ENCODE peak calls at places on chromosomes 2 and 18, in ten cellular contexts. H is substantia nigra, I is osteoblast, F is heart left ventricle, O is psoas muscle, B is fibroblast of lung, R is small intestine, L is brain microvascular endothelial cell, N is right cardiac atrium, X is uterus. A is an unnamed sample.

GRCh38 chr2:218000137-218000536 is 2.7 kb downstream of the TNS1 start:
- DNase-seq in H (no peak), I (peak; percentile 98), F (no peak), O (peak; percentile 67), B (peak; percentile 86), R (no peak), L (peak; percentile 29), N (peak; percentile 71), X (peak; percentile 55), A (no peak)

GRCh38 chr2:5782103-5782502 is 89.9 kb downstream of the SOX11 start:
- DNase-seq in H (no peak), I (no peak), F (no peak), O (no peak), B (peak; percentile 55), R (no peak), L (no peak), N (no peak), X (no peak), A (no peak)

GRCh38 chr2:154762638-154763037 is 64.1 kb downstream of the KCNJ3 start:
- DNase-seq in H (no peak), I (no peak), F (no peak), O (no peak), B (no peak), R (no peak), L (no peak), N (no peak), X (no peak), A (no peak)

GRCh38 chr18:13353424-13353823 is 134.9 kb downstream of the LDLRAD4 start:
- DNase-seq in H (no peak), I (no peak), F (no peak), O (no peak), B (no peak), R (no peak), L (no peak), N (no peak), X (no peak), A (no peak)

GRCh38 chr2:150464270-150464669 is 23.2 kb downstream of the RND3 start:
- DNase-seq in H (no peak), I (no peak), F (no peak), O (no peak), B (no peak), R (no peak), L (no peak), N (no peak), X (no peak), A (no peak)

GRCh38 chr2:74149249-74149530 is 1.5 kb upstream of the BOLA3 start:
- DNase-seq in H (no peak), I (no peak), F (no peak), O (no peak), B (no peak), R (no peak), L (no peak), N (no peak), X (no peak), A (no peak)

GRCh38 chr18:35688757-35689156 is 107.2 kb downstream of the GALNT1 start:
- DNase-seq in H (no peak), I (no peak), F (no peak), O (no peak), B (no peak), R (no peak), L (no peak), N (no peak), X (no peak), A (no peak)

GRCh38 chr18:2547477-2548087 is 23.7 kb downstream of the METTL4 start:
- DNase-seq in H (no peak), I (peak; percentile 48), F (no peak), O (no peak), B (peak; percentile 73), R (peak; percentile 37), L (peak; percentile 14), N (no peak), X (no peak), A (no peak)

GRCh38 chr2:26506279-26506678 is 28.4 kb upstream of the OTOF start:
- DNase-seq in H (no peak), I (no peak), F (no peak), O (no peak), B (no peak), R (no peak), L (no peak), N (no peak), X (no peak), A (no peak)

GRCh38 chr2:26509141-26509540 is 31.2 kb upstream of the OTOF start:
- DNase-seq in H (no peak), I (no peak), F (no peak), O (no peak), B (no peak), R (no peak), L (no peak), N (no peak), X (no peak), A (peak; percentile 65)

GRCh38 chr2:26500406-26500805 is 22.5 kb upstream of the OTOF start:
- DNase-seq in H (no peak), I (no peak), F (no peak), O (no peak), B (no peak), R (no peak), L (no peak), N (no peak), X (no peak), A (no peak)

GRCh38 chr2:26504002-26504401 is 26.1 kb upstream of the OTOF start:
- DNase-seq in H (no peak), I (no peak), F (peak; percentile 17), O (no peak), B (no peak), R (no peak), L (no peak), N (no peak), X (no peak), A (no peak)

DNA sequence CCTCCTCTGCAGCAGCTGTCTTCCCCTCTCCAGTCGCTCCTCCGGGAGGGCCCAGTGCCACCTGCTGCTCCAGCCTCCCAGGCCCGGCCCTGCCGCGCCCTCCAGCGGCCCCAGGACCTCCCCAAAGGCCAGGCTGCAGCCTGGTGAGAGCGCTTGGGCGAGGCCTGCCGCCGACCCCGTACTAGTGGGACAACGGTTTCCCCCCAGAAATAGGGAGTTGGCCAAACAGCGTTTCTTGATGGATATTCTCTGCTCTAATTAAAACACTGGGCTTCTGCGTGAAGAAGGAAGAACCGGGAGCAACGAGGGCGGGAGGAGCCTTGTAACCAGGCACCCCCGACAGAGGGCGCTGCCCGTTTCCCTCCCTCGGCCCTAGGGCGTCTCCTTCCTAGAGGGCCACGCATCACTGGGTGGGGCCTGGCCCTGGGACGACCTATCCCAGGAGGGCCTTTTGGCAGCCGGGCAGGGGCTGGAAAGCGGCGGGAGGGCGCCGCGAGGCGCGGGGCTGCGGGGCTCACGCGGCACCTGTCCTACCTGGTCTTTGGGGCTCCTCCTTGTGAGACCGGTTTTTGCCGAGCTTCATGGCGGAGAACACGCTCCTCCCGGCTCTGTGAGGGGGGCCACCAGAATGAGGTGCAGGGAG is 25.4 kb upstream of the OTOF start:
- DNase-seq in H (no peak), I (peak; percentile 97), F (peak; percentile 71), O (peak; percentile 71), B (peak; percentile 42), R (peak; percentile 78), L (peak; percentile 23), N (peak; percentile 89), X (peak; percentile 39), A (peak; percentile 23)
- H3K27ac ChIP-seq in H (no peak overlapping the region), I (no peak overlapping the region), F (no peak overlapping the region), O (no peak overlapping the region), B (no peak overlapping the region), R (no peak overlapping the region), L (no peak overlapping the region), N (no peak overlapping the region), X (no peak overlapping the region), A (no peak overlapping the region)

GRCh38 chr2:101080214-101081068 is 70.7 kb downstream of the TBC1D8 start:
- DNase-seq in H (no peak), I (peak; percentile 14), F (no peak), O (peak; percentile 30), B (no peak), R (peak; percentile 97), L (no peak), N (no peak), X (no peak), A (no peak)

GRCh38 chr2:101083613-101084012 is 67.6 kb downstream of the TBC1D8 start:
- DNase-seq in H (no peak), I (no peak), F (no peak), O (no peak), B (no peak), R (peak; percentile 84), L (no peak), N (no peak), X (no peak), A (no peak)

GRCh38 chr2:101081508-101081907 is 69.7 kb downstream of the TBC1D8 start:
- DNase-seq in H (no peak), I (peak; percentile 27), F (no peak), O (no peak), B (no peak), R (peak; percentile 68), L (no peak), N (no peak), X (no peak), A (no peak)

GRCh38 chr2:101087638-101088037 is 63.5 kb downstream of the TBC1D8 start:
- DNase-seq in H (no peak), I (peak; percentile 85), F (no peak), O (no peak), B (no peak), R (no peak), L (no peak), N (no peak), X (no peak), A (no peak)

DNA sequence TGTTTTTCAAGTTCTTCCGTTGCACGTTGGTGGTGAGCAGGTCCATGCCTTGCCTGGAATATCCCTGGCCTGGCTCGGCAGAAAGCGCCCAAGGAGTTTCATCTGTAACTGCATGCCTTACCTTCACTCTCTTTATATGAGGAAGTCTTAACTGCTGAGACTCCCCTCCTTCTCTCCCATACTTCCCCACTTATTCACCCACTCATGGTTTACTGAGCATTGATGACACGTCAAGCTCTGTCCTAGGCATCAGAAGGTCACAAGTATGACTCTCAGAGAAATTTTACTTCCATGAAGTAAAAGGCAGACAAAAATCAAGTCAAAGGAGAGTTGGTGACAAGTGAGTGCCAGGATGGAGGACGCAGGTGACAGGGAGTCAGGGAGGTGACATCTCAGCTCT is 68.2 kb downstream of the TBC1D8 start:
- DNase-seq in H (no peak), I (peak; percentile 19), F (no peak), O (no peak), B (no peak), R (no peak), L (no peak), N (no peak), X (no peak), A (no peak)
- H3K27ac ChIP-seq in H (no peak overlapping the region), I (no peak overlapping the region), F (no peak overlapping the region), O (no peak overlapping the region), B (no peak overlapping the region), R (peak overlapping the region; percentile 9), L (no peak overlapping the region), N (no peak overlapping the region), X (no peak overlapping the region), A (no peak overlapping the region)

DNA sequence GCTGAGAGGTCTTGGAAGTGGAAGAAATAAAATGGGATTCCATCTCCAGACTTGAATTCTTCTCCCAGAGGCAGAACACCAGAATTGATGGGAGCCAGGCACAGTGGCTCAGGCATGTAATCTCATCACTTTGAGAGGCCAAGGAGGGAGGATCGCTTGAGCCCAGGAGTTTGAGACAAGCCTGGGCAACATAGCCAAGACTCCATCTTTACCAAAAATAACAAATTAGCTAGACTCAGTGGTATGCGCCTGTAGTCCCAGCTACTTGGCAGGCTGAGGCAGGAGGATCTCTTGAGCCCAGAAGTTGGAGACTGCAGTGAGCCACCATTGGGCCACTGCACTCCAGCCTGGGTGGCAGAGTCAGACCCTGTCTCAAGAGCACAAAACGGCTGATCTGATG is 144.3 kb downstream of the C1D start:
- DNase-seq in H (no peak), I (no peak), F (no peak), O (no peak), B (no peak), R (no peak), L (no peak), N (peak; percentile 37), X (no peak), A (no peak)
- H3K27ac ChIP-seq in H (no peak overlapping the region), I (peak overlapping the region; percentile 98), F (no peak overlapping the region), O (no peak overlapping the region), B (no peak overlapping the region), R (no peak overlapping the region), L (no peak overlapping the region), N (no peak overlapping the region), X (no peak overlapping the region), A (no peak overlapping the region)

GRCh38 chr2:105886680-105887079 is 142.0 kb downstream of the NCK2 start:
- DNase-seq in H (no peak), I (no peak), F (no peak), O (no peak), B (no peak), R (peak; percentile 48), L (no peak), N (no peak), X (no peak), A (no peak)
- H3K27ac ChIP-seq in H (no peak overlapping the region), I (peak overlapping the region; percentile 19), F (peak overlapping the region; percentile 12), O (peak overlapping the region; percentile 48), B (no peak overlapping the region), R (no peak overlapping the region), L (no peak overlapping the region), N (peak overlapping the region; percentile 75), X (no peak overlapping the region), A (no peak overlapping the region)